ENCODE peak calls at places on chromosomes 16 and 17, in six cellular contexts. One of them, this sample, is unnamed. For H3K4me1, the result is how much of the 10 kb centered on the place peaks cover.

GRCh38 chr17:66541461-66542182 is 239.2 kb downstream of the PRKCA start:
- DNase-seq in A549: no peak
- DNase-seq in tibial artery: no peak
- DNase-seq in heart left ventricle: no peak
- DNase-seq in Peyer's patch: no peak
- DNase-seq in ascending aorta: no peak
- DNase-seq in this sample: no peak

GRCh38 chr16:89504061-89504460 is 4.1 kb upstream of the SPG7 start:
- DNase-seq in A549: no peak
- DNase-seq in tibial artery: no peak
- DNase-seq in heart left ventricle: no peak
- DNase-seq in Peyer's patch: no peak
- DNase-seq in ascending aorta: no peak
- DNase-seq in this sample: no peak

GRCh38 chr17:79530361-79531105 is 80.3 kb downstream of the RBFOX3 start:
- DNase-seq in A549: no peak
- DNase-seq in tibial artery: no peak
- DNase-seq in heart left ventricle: peak
- DNase-seq in Peyer's patch: no peak
- DNase-seq in ascending aorta: no peak
- DNase-seq in this sample: no peak

GRCh38 chr17:7894866-7895265 is 6.3 kb downstream of the CHD3 start:
- DNase-seq in A549: no peak
- DNase-seq in tibial artery: no peak
- DNase-seq in heart left ventricle: no peak
- DNase-seq in Peyer's patch: no peak
- DNase-seq in ascending aorta: no peak
- DNase-seq in this sample: no peak

GRCh38 chr17:40534431-40535189 is 30.7 kb downstream of the CCR7 start:
- DNase-seq in A549: no peak
- DNase-seq in tibial artery: no peak
- DNase-seq in heart left ventricle: no peak
- DNase-seq in Peyer's patch: no peak
- DNase-seq in ascending aorta: no peak
- DNase-seq in this sample: no peak

GRCh38 chr16:3461120-3461519 is 17.6 kb downstream of the NAA60 start:
- DNase-seq in A549: no peak
- DNase-seq in tibial artery: no peak
- DNase-seq in heart left ventricle: no peak
- DNase-seq in Peyer's patch: peak
- DNase-seq in ascending aorta: no peak
- DNase-seq in this sample: no peak

GRCh38 chr16:11670171-11671131 is 2.2 kb downstream of the SNN start:
- DNase-seq in A549: no peak
- DNase-seq in tibial artery: no peak
- DNase-seq in heart left ventricle: peak
- DNase-seq in Peyer's patch: peak
- DNase-seq in ascending aorta: no peak
- DNase-seq in this sample: no peak

GRCh38 chr16:2988590-2989099 is 8.4 kb upstream of the PKMYT1 start:
- DNase-seq in A549: no peak
- DNase-seq in tibial artery: no peak
- DNase-seq in heart left ventricle: no peak
- DNase-seq in Peyer's patch: no peak
- DNase-seq in ascending aorta: no peak
- DNase-seq in this sample: no peak

GRCh38 chr17:38751144-38751802 is 1.3 kb upstream of the PSMB3 start:
- DNase-seq in A549: no peak
- DNase-seq in tibial artery: no peak
- DNase-seq in heart left ventricle: no peak
- DNase-seq in Peyer's patch: no peak
- DNase-seq in ascending aorta: no peak
- DNase-seq in this sample: no peak

GRCh38 chr17:13593757-13594156 is 8.0 kb downstream of the HS3ST3A1 start:
- DNase-seq in A549: no peak
- DNase-seq in tibial artery: no peak
- DNase-seq in heart left ventricle: no peak
- DNase-seq in Peyer's patch: no peak
- DNase-seq in ascending aorta: no peak
- DNase-seq in this sample: no peak

GRCh38 chr16:56950881-56951771 is 10.6 kb upstream of the CETP start:
- DNase-seq in A549: peak
- DNase-seq in tibial artery: peak
- DNase-seq in heart left ventricle: peak
- DNase-seq in Peyer's patch: peak
- DNase-seq in ascending aorta: no peak
- DNase-seq in this sample: peak

GRCh38 chr17:80955078-80955477 is 36.6 kb upstream of the CHMP6 start:
- DNase-seq in A549: no peak
- DNase-seq in tibial artery: no peak
- DNase-seq in heart left ventricle: peak
- DNase-seq in Peyer's patch: no peak
- DNase-seq in ascending aorta: peak
- DNase-seq in this sample: no peak

GRCh38 chr17:19703106-19703775 is 13.1 kb downstream of the SLC47A2 start:
- DNase-seq in A549: no peak
- DNase-seq in tibial artery: no peak
- DNase-seq in heart left ventricle: no peak
- DNase-seq in Peyer's patch: no peak
- DNase-seq in ascending aorta: no peak
- DNase-seq in this sample: peak

GRCh38 chr16:53892155-53892554 is 188.2 kb downstream of the FTO start:
- DNase-seq in A549: peak
- DNase-seq in tibial artery: peak
- DNase-seq in heart left ventricle: no peak
- DNase-seq in Peyer's patch: peak
- DNase-seq in ascending aorta: no peak
- DNase-seq in this sample: peak

DNA sequence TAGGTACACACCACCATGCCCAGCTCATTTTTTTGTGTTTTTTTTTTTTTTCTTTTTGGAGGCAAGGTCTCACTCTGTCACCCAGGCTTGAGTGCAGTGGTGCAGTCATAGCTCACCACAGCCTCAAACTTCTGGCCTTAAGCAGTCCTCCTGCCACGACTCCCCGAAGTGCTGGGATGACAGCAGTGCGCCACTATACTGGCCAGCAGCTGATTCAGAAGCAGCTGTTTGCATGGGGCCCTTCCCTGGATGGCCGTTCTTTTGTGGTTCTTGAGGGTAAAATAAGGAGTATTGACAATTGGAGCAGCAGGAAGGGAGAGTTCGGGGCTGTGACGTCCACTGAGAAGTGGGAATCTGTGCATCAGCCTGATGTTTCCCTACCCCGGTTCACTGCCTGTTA is 41.6 kb downstream of the KIAA0513 start:
- DNase-seq in A549: no peak
- DNase-seq in tibial artery: no peak
- DNase-seq in heart left ventricle: no peak
- DNase-seq in Peyer's patch: no peak
- DNase-seq in ascending aorta: no peak
- DNase-seq in this sample: no peak
- H3K4me1 ChIP-seq in A549: under half
- H3K4me1 ChIP-seq in tibial artery: under half
- H3K4me1 ChIP-seq in heart left ventricle: under half
- H3K4me1 ChIP-seq in Peyer's patch: under half
- H3K4me1 ChIP-seq in ascending aorta: under half
- H3K4me1 ChIP-seq in this sample: under half

GRCh38 chr16:87850009-87851006 is 19.0 kb downstream of the SLC7A5 start:
- DNase-seq in A549: no peak
- DNase-seq in tibial artery: no peak
- DNase-seq in heart left ventricle: peak
- DNase-seq in Peyer's patch: peak
- DNase-seq in ascending aorta: peak
- DNase-seq in this sample: peak
- H3K27ac ChIP-seq in A549: peak
- H3K27ac ChIP-seq in tibial artery: no peak
- H3K27ac ChIP-seq in heart left ventricle: no peak
- H3K27ac ChIP-seq in Peyer's patch: no peak
- H3K27ac ChIP-seq in ascending aorta: no peak
- H3K27ac ChIP-seq in this sample: no peak

GRCh38 chr17:63116967-63117366 is 150.9 kb downstream of the TANC2 start:
- DNase-seq in A549: no peak
- DNase-seq in tibial artery: no peak
- DNase-seq in heart left ventricle: no peak
- DNase-seq in Peyer's patch: no peak
- DNase-seq in ascending aorta: no peak
- DNase-seq in this sample: no peak
- H3K4me1 ChIP-seq in A549: under half
- H3K4me1 ChIP-seq in tibial artery: under half
- H3K4me1 ChIP-seq in heart left ventricle: under half
- H3K4me1 ChIP-seq in Peyer's patch: under half
- H3K4me1 ChIP-seq in ascending aorta: under half
- H3K4me1 ChIP-seq in this sample: under half

DNA sequence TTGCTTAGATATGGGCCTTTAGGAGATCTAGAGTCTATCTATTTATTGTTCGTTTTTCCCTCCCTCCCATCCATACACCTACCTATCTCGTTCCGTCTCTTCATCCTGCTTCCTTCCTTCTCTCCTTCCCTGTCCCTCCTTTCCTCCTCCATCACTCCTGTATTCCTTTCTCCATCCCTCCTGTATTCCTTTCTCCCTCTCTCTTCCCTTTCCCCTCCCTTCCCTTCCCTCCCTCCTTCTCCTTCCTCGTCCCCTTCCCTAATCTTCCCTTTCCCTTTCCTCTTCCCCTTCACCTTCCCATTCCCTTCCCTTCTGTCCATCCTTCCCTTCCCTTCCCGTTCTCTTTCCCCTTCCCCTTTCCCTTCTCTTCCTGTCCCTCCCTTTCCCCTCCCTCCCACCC is 10.6 kb downstream of the GP2 start:
- DNase-seq in A549: no peak
- DNase-seq in tibial artery: no peak
- DNase-seq in heart left ventricle: no peak
- DNase-seq in Peyer's patch: no peak
- DNase-seq in ascending aorta: no peak
- DNase-seq in this sample: no peak
- H3K27ac ChIP-seq in A549: no peak
- H3K27ac ChIP-seq in tibial artery: no peak
- H3K27ac ChIP-seq in heart left ventricle: no peak
- H3K27ac ChIP-seq in Peyer's patch: no peak
- H3K27ac ChIP-seq in ascending aorta: no peak
- H3K27ac ChIP-seq in this sample: no peak

DNA sequence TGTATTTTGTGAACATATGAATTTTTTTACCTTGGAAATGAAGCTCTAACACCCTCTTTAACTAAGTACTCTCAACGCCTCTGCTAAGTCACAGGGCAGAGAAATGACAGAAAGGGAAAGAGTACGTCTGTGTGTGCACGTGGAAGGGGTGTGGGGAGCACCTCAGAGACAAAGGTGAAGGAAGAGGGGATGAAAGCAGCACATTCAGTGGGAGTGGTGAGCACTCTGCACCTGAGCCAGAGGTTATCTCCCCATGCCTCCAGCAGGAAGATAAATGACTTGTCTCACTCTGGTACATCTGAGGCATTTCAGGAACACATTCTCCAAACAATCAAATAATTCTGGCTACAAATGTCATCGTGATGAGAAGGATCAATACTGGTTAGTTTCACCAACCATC is 15.0 kb downstream of the GNA13 start:
- DNase-seq in A549: no peak
- DNase-seq in tibial artery: no peak
- DNase-seq in heart left ventricle: no peak
- DNase-seq in Peyer's patch: peak
- DNase-seq in ascending aorta: no peak
- DNase-seq in this sample: no peak
- H3K4me1 ChIP-seq in A549: under half
- H3K4me1 ChIP-seq in tibial artery: under half
- H3K4me1 ChIP-seq in heart left ventricle: half or more
- H3K4me1 ChIP-seq in Peyer's patch: under half
- H3K4me1 ChIP-seq in ascending aorta: under half
- H3K4me1 ChIP-seq in this sample: under half

DNA sequence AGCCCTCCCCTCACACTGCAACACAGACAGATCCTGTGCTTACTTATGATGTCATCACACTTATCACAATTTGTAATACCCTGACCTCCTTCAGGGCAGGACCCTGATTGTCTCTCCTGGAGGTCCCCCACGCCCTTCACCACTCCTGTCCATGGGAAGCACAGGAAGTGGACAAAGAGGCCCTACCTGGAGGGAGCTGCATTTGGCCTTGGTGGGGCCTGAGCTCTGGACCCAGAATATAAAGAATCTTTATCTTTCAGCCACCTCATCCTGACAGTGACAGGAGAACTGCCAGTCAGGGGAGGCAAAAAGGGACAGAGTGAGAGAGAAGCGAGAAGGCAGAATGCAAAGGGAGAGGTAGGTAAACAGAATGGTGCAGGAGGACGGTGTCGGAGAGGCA is 303.4 kb upstream of the N4BP1 start:
- DNase-seq in A549: no peak
- DNase-seq in tibial artery: no peak
- DNase-seq in heart left ventricle: no peak
- DNase-seq in Peyer's patch: no peak
- DNase-seq in ascending aorta: no peak
- DNase-seq in this sample: no peak
- H3K27ac ChIP-seq in A549: no peak
- H3K27ac ChIP-seq in tibial artery: no peak
- H3K27ac ChIP-seq in heart left ventricle: no peak
- H3K27ac ChIP-seq in Peyer's patch: no peak
- H3K27ac ChIP-seq in ascending aorta: no peak
- H3K27ac ChIP-seq in this sample: no peak

DNA sequence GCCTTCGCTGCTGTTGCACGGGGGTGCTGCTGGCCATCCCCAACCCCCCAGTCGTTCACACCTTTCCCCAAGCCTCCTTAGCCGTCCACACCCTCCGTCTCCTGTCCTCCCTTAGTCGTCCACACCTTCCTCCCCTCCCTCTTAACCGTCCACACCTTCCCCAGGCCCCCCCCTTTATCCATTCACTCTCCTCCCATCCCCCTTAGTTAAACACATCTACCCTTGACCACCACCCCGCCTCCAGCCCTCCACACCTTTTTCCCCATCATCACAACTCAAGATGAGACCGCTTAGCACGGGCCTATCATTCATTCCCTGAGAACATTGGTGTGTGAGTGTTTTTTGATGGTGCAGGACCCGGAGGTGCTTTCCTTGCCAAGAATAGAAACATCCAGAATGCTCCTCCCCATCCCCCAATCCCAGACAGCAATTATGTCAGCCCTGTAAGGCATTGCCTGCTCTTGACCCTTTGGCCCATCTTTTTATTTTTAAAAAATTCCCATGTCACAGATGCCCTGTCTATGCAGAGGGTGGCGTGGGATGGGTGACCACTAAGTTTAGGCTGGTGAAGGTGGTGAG is 1.4 kb downstream of the TENT4B start:
- DNase-seq in A549: peak
- DNase-seq in tibial artery: no peak
- DNase-seq in heart left ventricle: no peak
- DNase-seq in Peyer's patch: no peak
- DNase-seq in ascending aorta: no peak
- DNase-seq in this sample: no peak
- H3K4me1 ChIP-seq in A549: under half
- H3K4me1 ChIP-seq in tibial artery: under half
- H3K4me1 ChIP-seq in heart left ventricle: under half
- H3K4me1 ChIP-seq in Peyer's patch: under half
- H3K4me1 ChIP-seq in ascending aorta: under half
- H3K4me1 ChIP-seq in this sample: under half

GRCh38 chr17:35715416-35715815 is 16.0 kb upstream of the RASL10B start:
- DNase-seq in A549: no peak
- DNase-seq in tibial artery: no peak
- DNase-seq in heart left ventricle: no peak
- DNase-seq in Peyer's patch: no peak
- DNase-seq in ascending aorta: no peak
- DNase-seq in this sample: no peak
- H3K27ac ChIP-seq in A549: no peak
- H3K27ac ChIP-seq in tibial artery: peak
- H3K27ac ChIP-seq in heart left ventricle: peak
- H3K27ac ChIP-seq in Peyer's patch: no peak
- H3K27ac ChIP-seq in ascending aorta: peak
- H3K27ac ChIP-seq in this sample: no peak

This sample was measured in lung.